ENCODE peak calls at places on chromosomes 11 and 22, in five cellular contexts. D is GM06990, P is fibroblast of the aortic adventitia, X is colonic mucosa, Z is progenitor cell of endocrine pancreas. K is an unnamed sample.

GRCh38 chr11:34840736-34841386 is 75.3 kb downstream of the APIP start:
- DNase-seq in Z (no peak), X (peak; percentile 57), D (peak; percentile 26), P (no peak), K (peak; percentile 35)

GRCh38 chr22:27748355-27749168 is 53.0 kb downstream of the MN1 start:
- DNase-seq in D (no peak), Z (no peak), X (no peak), P (peak; percentile 86), K (peak; percentile 28)

GRCh38 chr11:57224537-57224936 is 12.5 kb downstream of the APLNR start:
- DNase-seq in D (no peak), P (peak; percentile 13), X (no peak), Z (no peak), K (no peak)

GRCh38 chr22:20509344-20510047 is 2.1 kb downstream of the MED15 start:
- DNase-seq in X (peak; percentile 81), Z (no peak), D (no peak), P (peak; percentile 94), K (peak; percentile 79)

GRCh38 chr11:61108847-61109585 is 6.7 kb downstream of the CD5 start:
- DNase-seq in X (no peak), Z (no peak), P (no peak), D (no peak), K (no peak)

GRCh38 chr11:67470337-67471002 is 1.4 kb upstream of the TMEM134 start:
- DNase-seq in D (peak; percentile 23), Z (no peak), P (no peak), X (no peak), K (no peak)

GRCh38 chr11:9657531-9657930 is 6.3 kb upstream of the SWAP70 start:
- DNase-seq in P (no peak), Z (no peak), D (no peak), X (no peak), K (no peak)

GRCh38 chr11:61480936-61481335 is 27.6 kb upstream of the LRRC10B start:
- DNase-seq in D (no peak), X (peak; percentile 29), Z (peak; percentile 50), P (no peak), K (peak; percentile 67)

GRCh38 chr11:117473692-117474091 is 146.0 kb downstream of the CEP164 start:
- DNase-seq in X (no peak), Z (no peak), D (no peak), P (no peak), K (no peak)

GRCh38 chr11:81658722-81659121 is 1074.9 kb downstream of the FAM181B start:
- DNase-seq in Z (no peak), X (no peak), P (peak; percentile 19), D (no peak), K (no peak)
- TF ChIP-seq CTCF in Z (peak; percentile 61), X (no peak), P (peak; percentile 50), D (peak; percentile 70), K (no peak)

GRCh38 chr11:59009661-59010060 is 70.4 kb downstream of the GLYATL1 start:
- DNase-seq in X (no peak), P (no peak), D (no peak), Z (no peak), K (no peak)
- TF ChIP-seq CTCF in X (no peak), P (no peak), D (no peak), Z (no peak), K (no peak)

DNA sequence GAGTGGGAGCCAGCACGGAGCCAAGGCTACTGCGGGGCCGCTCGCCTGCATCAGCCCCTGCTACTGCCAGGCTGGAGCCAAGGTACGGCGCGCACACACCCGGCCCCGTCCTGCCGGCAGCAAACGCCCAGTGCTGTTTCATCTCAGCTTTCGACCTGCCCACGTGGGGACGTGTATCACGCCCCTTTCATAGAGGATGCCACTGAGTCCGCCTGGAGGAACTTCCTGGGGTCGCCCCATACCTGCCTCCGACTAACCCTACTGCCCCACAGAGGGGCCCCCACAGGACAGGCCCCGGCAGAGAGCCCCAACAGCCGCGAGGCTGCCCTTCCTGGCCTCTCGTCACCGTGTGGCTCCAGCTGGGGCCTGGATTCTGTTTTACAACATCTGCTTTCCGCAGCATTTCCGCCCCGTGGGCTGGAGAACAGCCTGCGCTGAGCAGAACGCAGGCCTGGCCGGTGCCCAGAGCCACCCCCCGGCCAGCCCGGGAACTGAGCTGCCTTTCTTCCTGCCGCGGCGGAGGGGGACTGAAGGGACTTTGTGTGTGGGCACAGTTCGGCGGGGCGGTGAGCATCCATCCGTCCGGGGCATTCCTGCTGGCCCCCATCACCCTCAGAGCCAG is 22.9 kb upstream of the ARHGAP8 start:
- DNase-seq in D (no peak), P (peak; percentile 61), Z (no peak), X (no peak), K (no peak)
- TF ChIP-seq CTCF in D (peak; percentile 10), P (peak; percentile 45), Z (no peak), X (no peak), K (no peak)

GRCh38 chr11:101458161-101458560 is 125.6 kb downstream of the TRPC6 start:
- DNase-seq in Z (no peak), X (no peak), D (no peak), P (no peak), K (no peak)
- TF ChIP-seq CTCF in Z (no peak), X (no peak), D (no peak), P (no peak), K (no peak)

GRCh38 chr11:63845911-63846310 is 7.0 kb downstream of the MARK2 start:
- DNase-seq in D (no peak), X (no peak), P (no peak), Z (no peak), K (no peak)
- TF ChIP-seq CTCF in D (no peak), X (no peak), P (no peak), Z (no peak), K (no peak)

DNA sequence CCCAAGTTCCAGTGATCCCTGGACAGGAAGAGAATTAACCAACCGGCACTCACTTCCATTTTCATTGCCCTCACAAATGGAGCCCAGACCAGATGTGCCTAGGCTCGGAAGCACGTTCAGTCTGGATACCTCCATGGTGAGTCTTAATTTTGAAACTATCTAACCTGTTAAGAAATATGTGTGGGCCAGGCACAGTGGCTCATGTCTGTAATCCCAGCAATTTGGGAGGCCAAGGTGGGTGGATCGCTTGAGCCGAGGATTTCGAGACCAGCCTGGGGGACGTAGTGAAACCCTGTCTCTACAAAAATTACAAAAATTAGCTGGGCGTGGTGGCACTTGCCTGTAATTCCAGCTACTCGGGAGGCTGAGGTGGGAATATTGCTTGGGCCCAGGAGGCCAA is 31.5 kb downstream of the MCAM start:
- DNase-seq in P (no peak), Z (no peak), D (no peak), X (no peak), K (no peak)
- TF ChIP-seq CTCF in P (no peak), Z (no peak), D (no peak), X (no peak), K (no peak)